ENCODE peak calls at places on chromosomes 2 and 18, in four cellular contexts. B is activated T-helper 1 cell treated with anti-CD3 and anti-CD28 coated beads, Interleukin-12 subunit alpha, Interleukin-12 subunit beta, Interleukin-2, Interleukin-4 antibody, amounts not matched to agents 30 ng/mL and 10 ng/mL and 1 ng/mL, durations not matched to agents 14 hours and 24 hours and 36 hours; W is RKO; O is left cardiac atrium. I is an unnamed sample.
A peak's percentile ranks its signal among the peaks of the same experiment; 100 is the strongest.

GRCh38 chr2:228039752-228040534 is 141.5 kb downstream of the SPHKAP start:
- DNase-seq in B (no peak), W (peak; percentile 68), O (no peak), I (no peak)

GRCh38 chr2:160353166-160353565 is 140.4 kb downstream of the RBMS1 start:
- DNase-seq in B (no peak), W (peak; percentile 16), O (no peak), I (no peak)

GRCh38 chr2:50952596-50952995 is 79.3 kb downstream of the NRXN1 start:
- DNase-seq in B (no peak), W (no peak), O (no peak), I (no peak)

GRCh38 chr2:28280576-28280975 is 112.1 kb upstream of the FOSL2 start:
- DNase-seq in B (no peak), W (no peak), O (no peak), I (no peak)

GRCh38 chr2:57759131-57759530 is 287.5 kb upstream of the VRK2 start:
- DNase-seq in B (no peak), W (no peak), O (no peak), I (no peak)

GRCh38 chr2:224175538-224175937 is 136.5 kb upstream of the SERPINE2 start:
- DNase-seq in B (no peak), W (no peak), O (no peak), I (no peak)

GRCh38 chr2:1736997-1737480 is 7.3 kb downstream of the PXDN start:
- DNase-seq in B (no peak), W (no peak), O (no peak), I (no peak)

GRCh38 chr2:58515827-58516574 is 274.9 kb upstream of the FANCL start:
- DNase-seq in B (no peak), W (peak; percentile 25), O (no peak), I (no peak)

GRCh38 chr2:11330457-11331142 is 13.8 kb downstream of the ROCK2 start:
- DNase-seq in B (no peak), W (no peak), O (no peak), I (no peak)

GRCh38 chr2:231614559-231615057 is 21.9 kb downstream of the TEX44 start:
- DNase-seq in B (no peak), W (no peak), O (peak; percentile 74), I (no peak)

GRCh38 chr2:232476791-232477190 is 10.8 kb downstream of the ECEL1 start:
- DNase-seq in B (no peak), W (no peak), O (no peak), I (no peak)

GRCh38 chr2:156800065-156800556 is 363.9 kb downstream of the GPD2 start:
- DNase-seq in B (no peak), W (no peak), O (no peak), I (no peak)

GRCh38 chr2:134360750-134361487 is 107.0 kb downstream of the MGAT5 start:
- DNase-seq in B (no peak), W (no peak), O (no peak), I (no peak)

GRCh38 chr2:170929686-170930050 is 615 bp downstream of the GORASP2 start:
- DNase-seq in B (peak; percentile 36), W (peak; percentile 49), O (peak; percentile 61), I (peak; percentile 49)

GRCh38 chr2:230751062-230751461 is 38.4 kb downstream of the CAB39 start:
- DNase-seq in B (peak; percentile 12), W (peak; percentile 42), O (no peak), I (no peak)

GRCh38 chr2:224518806-224519580 is 66.2 kb downstream of the CUL3 start:
- DNase-seq in B (no peak), W (peak; percentile 20), O (no peak), I (no peak)

GRCh38 chr2:46377287-46377605 is 80.0 kb downstream of the EPAS1 start:
- DNase-seq in B (no peak), W (no peak), O (no peak), I (no peak)

GRCh38 chr2:218798767-218799504 is 17.0 kb downstream of the CYP27A1 start:
- DNase-seq in B (no peak), W (no peak), O (no peak), I (no peak)

GRCh38 chr2:225282858-225283693 is 116.4 kb upstream of the NYAP2 start:
- DNase-seq in B (no peak), W (peak; percentile 42), O (no peak), I (peak; percentile 13)

GRCh38 chr18:56468379-56468778 is 170.0 kb downstream of the TXNL1 start:
- DNase-seq in B (no peak), W (no peak), O (no peak), I (no peak)

GRCh38 chr2:129191530-129191929 is 787.9 kb upstream of the RAB6C start:
- DNase-seq in B (no peak), W (no peak), O (no peak), I (no peak)

GRCh38 chr2:236319036-236319435 is 54.8 kb upstream of the ASB18 start:
- DNase-seq in B (no peak), W (no peak), O (no peak), I (no peak)

GRCh38 chr18:8153887-8154583 is 455.2 kb upstream of the RAB12 start:
- DNase-seq in B (no peak), W (no peak), O (no peak), I (no peak)

GRCh38 chr2:144703852-144704324 is 184.0 kb upstream of the ZEB2 start:
- DNase-seq in B (no peak), W (no peak), O (peak; percentile 24), I (no peak)

GRCh38 chr2:154638768-154639167 is 59.7 kb upstream of the KCNJ3 start:
- DNase-seq in B (no peak), W (no peak), O (no peak), I (no peak)